ENCODE peak calls at places on chromosomes 13 and 19, in eight cellular contexts. One of them, this sample, is unnamed.

GRCh38 chr13:27266937-27267336 is 3.7 kb upstream of the RASL11A start:
- DNase-seq in frontal cortex: no peak
- DNase-seq in SW480: no peak
- DNase-seq in osteocyte: no peak
- DNase-seq in endothelial cell: no peak
- DNase-seq in WTC11: no peak
- DNase-seq in NCI-H774: no peak
- DNase-seq in activated CD4-positive, alpha-beta T cell treated with anti-CD3 and anti-CD28 coated beads, Interleukin-2, amount 10 ng/mL, durations not matched to agents 7 days and 5 days: no peak
- DNase-seq in this sample: no peak

GRCh38 chr13:19181621-19182485 is at the start of gene TUBA3C:
- DNase-seq in frontal cortex: no peak
- DNase-seq in NCI-H774: peak
- DNase-seq in endothelial cell: no peak
- DNase-seq in osteocyte: peak
- DNase-seq in WTC11: no peak
- DNase-seq in activated CD4-positive, alpha-beta T cell treated with anti-CD3 and anti-CD28 coated beads, Interleukin-2, amount 10 ng/mL, durations not matched to agents 7 days and 5 days: no peak
- DNase-seq in SW480: no peak
- DNase-seq in this sample: no peak

GRCh38 chr13:97261254-97262015 is 39.3 kb downstream of the MBNL2 start:
- DNase-seq in endothelial cell: no peak
- DNase-seq in SW480: no peak
- DNase-seq in activated CD4-positive, alpha-beta T cell treated with anti-CD3 and anti-CD28 coated beads, Interleukin-2, amount 10 ng/mL, durations not matched to agents 7 days and 5 days: no peak
- DNase-seq in osteocyte: no peak
- DNase-seq in NCI-H774: no peak
- DNase-seq in WTC11: no peak
- DNase-seq in frontal cortex: no peak
- DNase-seq in this sample: no peak

GRCh38 chr13:58953638-58954037 is 1210.1 kb downstream of the DIAPH3 start:
- DNase-seq in WTC11: no peak
- DNase-seq in osteocyte: no peak
- DNase-seq in activated CD4-positive, alpha-beta T cell treated with anti-CD3 and anti-CD28 coated beads, Interleukin-2, amount 10 ng/mL, durations not matched to agents 7 days and 5 days: no peak
- DNase-seq in frontal cortex: no peak
- DNase-seq in SW480: peak
- DNase-seq in NCI-H774: no peak
- DNase-seq in endothelial cell: no peak
- DNase-seq in this sample: no peak

GRCh38 chr13:30618186-30618937 is 642 bp downstream of the USPL1 start:
- DNase-seq in frontal cortex: no peak
- DNase-seq in NCI-H774: no peak
- DNase-seq in activated CD4-positive, alpha-beta T cell treated with anti-CD3 and anti-CD28 coated beads, Interleukin-2, amount 10 ng/mL, durations not matched to agents 7 days and 5 days: peak
- DNase-seq in SW480: no peak
- DNase-seq in endothelial cell: no peak
- DNase-seq in osteocyte: no peak
- DNase-seq in WTC11: no peak
- DNase-seq in this sample: no peak

GRCh38 chr19:43936219-43936618 is 1.1 kb upstream of the ZNF45 start:
- DNase-seq in SW480: no peak
- DNase-seq in osteocyte: no peak
- DNase-seq in frontal cortex: no peak
- DNase-seq in endothelial cell: no peak
- DNase-seq in activated CD4-positive, alpha-beta T cell treated with anti-CD3 and anti-CD28 coated beads, Interleukin-2, amount 10 ng/mL, durations not matched to agents 7 days and 5 days: no peak
- DNase-seq in WTC11: no peak
- DNase-seq in NCI-H774: no peak
- DNase-seq in this sample: no peak

GRCh38 chr13:112193463-112194166 is 126.7 kb downstream of the SOX1 start:
- DNase-seq in endothelial cell: no peak
- DNase-seq in NCI-H774: no peak
- DNase-seq in frontal cortex: no peak
- DNase-seq in SW480: no peak
- DNase-seq in WTC11: no peak
- DNase-seq in activated CD4-positive, alpha-beta T cell treated with anti-CD3 and anti-CD28 coated beads, Interleukin-2, amount 10 ng/mL, durations not matched to agents 7 days and 5 days: no peak
- DNase-seq in osteocyte: no peak
- DNase-seq in this sample: no peak

GRCh38 chr19:28635962-28636629 is 576.9 kb downstream of the UQCRFS1 start:
- DNase-seq in NCI-H774: no peak
- DNase-seq in endothelial cell: no peak
- DNase-seq in osteocyte: no peak
- DNase-seq in SW480: no peak
- DNase-seq in activated CD4-positive, alpha-beta T cell treated with anti-CD3 and anti-CD28 coated beads, Interleukin-2, amount 10 ng/mL, durations not matched to agents 7 days and 5 days: no peak
- DNase-seq in WTC11: no peak
- DNase-seq in frontal cortex: no peak
- DNase-seq in this sample: no peak

GRCh38 chr13:112931028-112931934 is 37.7 kb upstream of the MCF2L start:
- DNase-seq in frontal cortex: no peak
- DNase-seq in SW480: peak
- DNase-seq in NCI-H774: peak
- DNase-seq in WTC11: peak
- DNase-seq in osteocyte: no peak
- DNase-seq in activated CD4-positive, alpha-beta T cell treated with anti-CD3 and anti-CD28 coated beads, Interleukin-2, amount 10 ng/mL, durations not matched to agents 7 days and 5 days: no peak
- DNase-seq in endothelial cell: peak
- DNase-seq in this sample: peak

GRCh38 chr13:19881641-19882040 is 18.2 kb upstream of the ZMYM5 start:
- DNase-seq in activated CD4-positive, alpha-beta T cell treated with anti-CD3 and anti-CD28 coated beads, Interleukin-2, amount 10 ng/mL, durations not matched to agents 7 days and 5 days: no peak
- DNase-seq in WTC11: no peak
- DNase-seq in endothelial cell: no peak
- DNase-seq in osteocyte: no peak
- DNase-seq in NCI-H774: no peak
- DNase-seq in frontal cortex: no peak
- DNase-seq in SW480: no peak
- DNase-seq in this sample: no peak

GRCh38 chr19:34733266-34733825 is 697 bp upstream of the ZNF181 start:
- DNase-seq in endothelial cell: peak
- DNase-seq in osteocyte: no peak
- DNase-seq in activated CD4-positive, alpha-beta T cell treated with anti-CD3 and anti-CD28 coated beads, Interleukin-2, amount 10 ng/mL, durations not matched to agents 7 days and 5 days: no peak
- DNase-seq in SW480: no peak
- DNase-seq in frontal cortex: no peak
- DNase-seq in WTC11: peak
- DNase-seq in NCI-H774: no peak
- DNase-seq in this sample: peak